ENCODE peak calls at places on chromosomes 6 and 20, in six cellular contexts. J is astrocyte of the spinal cord, Z is neural progenitor cell, Q is pancreas, T is transverse colon, L is Peyer's patch. Y is an unnamed sample.

GRCh38 chr6:47343631-47344421 is 34.1 kb upstream of the TNFRSF21 start:
- DNase-seq in J (no peak), Z (no peak), Q (no peak), T (peak; percentile 63), L (peak; percentile 55), Y (peak; percentile 23)

GRCh38 chr20:52484438-52484837 is 292.9 kb upstream of the ZFP64 start:
- DNase-seq in J (peak; percentile 24), Z (no peak), Q (no peak), T (no peak), L (no peak), Y (peak; percentile 83)

GRCh38 chr6:27294409-27294808 is 17.7 kb downstream of the POM121L2 start:
- DNase-seq in J (no peak), Z (peak; percentile 15), Q (no peak), T (no peak), L (no peak), Y (no peak)

GRCh38 chr6:133223458-133224014 is 17.6 kb upstream of the EYA4 start:
- DNase-seq in J (no peak), Z (no peak), Q (no peak), T (no peak), L (no peak), Y (no peak)

GRCh38 chr6:119078449-119079287 is at the start of gene FAM184A:
- DNase-seq in J (peak; percentile 54), Z (peak; percentile 89), Q (peak; percentile 69), T (peak; percentile 65), L (peak; percentile 77), Y (peak; percentile 56)

GRCh38 chr20:64063389-64064144 is 569 bp downstream of the TCEA2 start:
- DNase-seq in J (no peak), Z (peak; percentile 56), Q (peak; percentile 49), T (peak; percentile 30), L (peak; percentile 67), Y (no peak)

GRCh38 chr20:39004508-39004907 is 42.4 kb downstream of the DHX35 start:
- DNase-seq in J (no peak), Z (no peak), Q (no peak), T (peak; percentile 74), L (peak; percentile 74), Y (peak; percentile 76)

GRCh38 chr20:63705232-63706026 is 2.3 kb downstream of the ARFRP1 start:
- DNase-seq in J (no peak), Z (no peak), Q (no peak), T (no peak), L (no peak), Y (no peak)

GRCh38 chr20:38842558-38842981 is 37.1 kb downstream of the PPP1R16B start:
- DNase-seq in J (no peak), Z (no peak), Q (no peak), T (peak; percentile 73), L (peak; percentile 93), Y (no peak)

GRCh38 chr20:32431457-32431856 is 73.3 kb downstream of the ASXL1 start:
- DNase-seq in J (no peak), Z (no peak), Q (no peak), T (no peak), L (no peak), Y (no peak)

GRCh38 chr20:41692479-41693135 is 74.4 kb upstream of the CHD6 start:
- DNase-seq in J (peak; percentile 73), Z (peak; percentile 92), Q (peak; percentile 86), T (peak; percentile 85), L (peak; percentile 95), Y (peak; percentile 39)

GRCh38 chr20:61538481-61539265 is 286.6 kb downstream of the CDH4 start:
- DNase-seq in J (no peak), Z (no peak), Q (no peak), T (no peak), L (no peak), Y (no peak)

GRCh38 chr20:61537721-61538480 is 285.8 kb downstream of the CDH4 start:
- DNase-seq in J (no peak), Z (peak; percentile 37), Q (no peak), T (no peak), L (no peak), Y (no peak)

GRCh38 chr20:61535956-61536355 is 283.9 kb downstream of the CDH4 start:
- DNase-seq in J (no peak), Z (no peak), Q (no peak), T (no peak), L (no peak), Y (no peak)

GRCh38 chr20:61536671-61537070 is 284.6 kb downstream of the CDH4 start:
- DNase-seq in J (no peak), Z (no peak), Q (no peak), T (no peak), L (no peak), Y (no peak)

DNA sequence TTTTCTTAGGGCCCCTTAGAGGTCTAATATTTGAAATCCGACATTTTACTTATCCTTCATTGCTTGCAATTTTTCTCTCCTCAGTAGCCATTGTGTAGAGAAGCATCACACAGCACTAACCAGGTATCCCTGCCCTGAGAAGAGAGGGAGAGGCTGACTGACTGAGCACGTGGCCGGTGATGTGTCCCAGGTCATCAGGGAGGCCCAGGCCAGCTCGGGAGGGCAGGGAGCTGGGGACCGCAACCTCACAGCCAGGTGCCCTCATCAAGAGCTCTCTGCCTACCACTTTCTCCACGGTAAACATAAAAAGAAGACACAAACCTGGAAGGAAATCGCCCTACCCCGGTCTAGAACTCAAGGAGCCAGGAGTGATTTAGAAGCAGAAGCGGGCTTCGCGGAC is 285.2 kb downstream of the CDH4 start:
- DNase-seq in J (no peak), Z (no peak), Q (no peak), T (no peak), L (no peak), Y (no peak)
- TF ChIP-seq CTCF in J (no peak), Z (no peak), Q (no peak), T (no peak), L (no peak), Y (no peak)

DNA sequence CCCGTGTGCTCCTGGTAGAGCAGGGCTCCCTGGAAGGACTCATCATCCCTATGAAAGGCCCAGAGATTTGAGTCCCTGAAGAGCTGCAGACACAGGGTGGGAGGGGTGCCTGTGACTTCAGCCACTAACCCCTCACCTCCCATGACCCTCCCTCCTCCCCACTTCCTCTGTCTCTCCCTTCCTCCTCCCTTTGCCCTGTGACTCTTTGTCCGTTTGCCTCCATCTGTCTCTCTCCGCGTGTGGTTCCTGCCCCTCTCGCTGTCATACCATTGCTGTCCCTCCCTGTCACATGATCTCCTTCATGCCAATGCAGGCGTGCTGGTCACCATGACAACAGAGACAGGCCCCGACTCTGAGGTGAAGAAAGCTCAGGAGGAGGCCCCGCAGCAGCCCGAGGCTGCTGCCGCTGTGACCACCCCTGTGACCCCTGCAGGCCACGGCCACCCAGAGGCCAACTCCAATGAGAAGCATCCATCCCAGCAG is 19.0 kb downstream of the EPB41L1 start:
- DNase-seq in J (peak; percentile 6), Z (peak; percentile 94), Q (no peak), T (no peak), L (no peak), Y (no peak)
- H3K4me3 ChIP-seq in J (no peak overlapping the region), Z (no peak overlapping the region), Q (no peak overlapping the region), T (no peak overlapping the region), L (no peak overlapping the region), Y (no peak overlapping the region)

DNA sequence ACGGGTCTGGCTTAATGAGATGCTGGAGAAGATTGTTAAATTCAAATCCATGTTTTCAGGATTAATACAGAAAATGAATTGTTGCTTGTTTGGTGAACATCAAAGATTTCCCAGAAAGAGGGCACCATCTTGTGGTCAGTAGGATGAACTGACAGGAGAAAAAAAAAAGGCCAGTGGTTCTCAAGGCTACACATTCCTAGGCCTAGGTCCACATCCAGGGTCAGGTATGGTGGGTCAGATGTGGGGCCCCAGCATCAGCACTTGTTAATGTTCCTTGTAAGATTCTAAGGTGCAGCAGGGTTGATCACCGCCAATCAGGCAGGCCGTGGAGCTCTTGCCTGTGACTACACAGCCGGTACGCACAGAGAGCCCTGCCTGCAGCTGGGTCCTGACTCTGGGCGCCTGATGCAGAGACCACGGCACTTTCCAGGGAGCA is 34.0 kb upstream of the FOXO3 start:
- DNase-seq in J (peak; percentile 46), Z (peak; percentile 53), Q (peak; percentile 22), T (no peak), L (no peak), Y (peak; percentile 55)
- TF ChIP-seq CTCF in J (peak; percentile 77), Z (peak; percentile 92), Q (peak; percentile 82), T (peak; percentile 84), L (peak; percentile 56), Y (peak; percentile 82)

DNA sequence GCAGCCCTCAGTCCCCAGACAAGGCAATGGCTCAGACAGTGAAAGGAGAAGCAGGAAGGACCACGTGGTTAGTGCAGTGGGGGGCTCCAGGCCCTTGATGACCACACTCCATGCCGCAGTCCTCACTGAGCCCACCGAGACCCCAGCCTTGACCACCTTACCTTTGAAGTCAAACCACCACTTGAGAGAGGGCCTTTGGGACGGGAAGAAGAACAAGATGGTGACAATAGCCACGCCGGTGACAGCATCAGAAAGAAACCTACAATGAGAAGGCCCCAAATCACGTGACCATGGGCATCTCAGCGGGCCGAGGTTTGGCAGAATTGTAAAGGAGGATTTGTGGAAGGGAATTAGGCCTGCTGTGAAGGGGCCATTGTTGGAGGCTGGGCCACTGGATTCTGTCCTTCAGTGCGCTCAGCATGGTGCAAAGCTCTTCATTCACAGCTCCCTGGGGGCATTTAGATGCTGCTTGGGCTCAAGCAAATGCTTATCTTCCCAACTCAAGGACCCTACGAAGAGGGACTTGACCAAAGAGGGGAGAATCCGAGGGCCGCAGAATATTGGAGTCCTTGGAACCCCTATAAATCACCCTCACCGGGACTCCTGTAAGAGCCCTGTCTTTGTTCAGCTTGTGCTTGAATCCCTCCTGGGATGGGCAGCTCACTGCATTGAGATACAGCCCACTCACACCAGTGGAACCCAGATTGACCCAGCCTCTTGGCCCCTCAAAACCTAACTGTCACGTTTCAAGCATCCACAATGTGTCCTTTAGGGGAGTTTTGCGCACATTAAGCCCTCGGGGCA is 33.2 kb upstream of the OCSTAMP start:
- DNase-seq in J (no peak), Z (peak; percentile 96), Q (no peak), T (no peak), L (peak; percentile 17), Y (no peak)
- H3K4me3 ChIP-seq in J (no peak overlapping the region), Z (peak overlapping the region; percentile 35), Q (no peak overlapping the region), T (no peak overlapping the region), L (no peak overlapping the region), Y (no peak overlapping the region)